ENCODE peak calls at places on chromosome 20, in five cellular contexts. R is fibroblast of mammary gland, I is adipocyte, H is T-helper 9 cell, D is LoVo. P is an unnamed sample.

GRCh38 chr20:61436674-61437279 is 184.7 kb downstream of the CDH4 start:
- DNase-seq in R (peak; percentile 68), I (no peak), H (no peak), D (no peak), P (no peak)

GRCh38 chr20:62642666-62643520 is 590 bp downstream of the SLCO4A1 start:
- DNase-seq in R (peak; percentile 17), D (peak; percentile 47), I (peak; percentile 33), H (peak; percentile 46), P (no peak)

GRCh38 chr20:5680227-5680626 is 70.0 kb upstream of the SHLD1 start:
- DNase-seq in H (no peak), D (no peak), R (no peak), I (no peak), P (no peak)

GRCh38 chr20:32628960-32629530 is 43.9 kb upstream of the NOL4L start:
- DNase-seq in H (no peak), I (no peak), D (peak; percentile 12), R (no peak), P (no peak)

GRCh38 chr20:39004508-39004907 is 42.4 kb downstream of the DHX35 start:
- DNase-seq in D (peak; percentile 33), H (peak; percentile 11), I (no peak), R (no peak), P (no peak)

GRCh38 chr20:43925215-43925614 is 10.6 kb downstream of the TOX2 start:
- DNase-seq in I (peak; percentile 59), D (no peak), R (no peak), H (no peak), P (no peak)

GRCh38 chr20:50313223-50313820 is 122.7 kb downstream of the CEBPB start:
- DNase-seq in I (peak; percentile 30), H (no peak), R (peak; percentile 66), D (no peak), P (no peak)

GRCh38 chr20:11457476-11457875 is 460.2 kb upstream of the BTBD3 start:
- DNase-seq in H (no peak), D (no peak), R (no peak), I (no peak), P (no peak)

GRCh38 chr20:32325706-32326506 is 32.2 kb upstream of the ASXL1 start:
- DNase-seq in R (peak; percentile 68), D (peak; percentile 84), H (no peak), I (peak; percentile 61), P (no peak)

GRCh38 chr20:56698749-56699148 is 69.6 kb downstream of the TFAP2C start:
- DNase-seq in I (no peak), R (no peak), D (no peak), H (no peak), P (no peak)

GRCh38 chr20:57746832-57747404 is 37.1 kb upstream of the PMEPA1 start:
- DNase-seq in I (no peak), H (no peak), R (no peak), D (no peak), P (no peak)

GRCh38 chr20:37669062-37669772 is 24.6 kb upstream of the CTNNBL1 start:
- DNase-seq in H (no peak), D (no peak), I (no peak), R (no peak), P (no peak)

GRCh38 chr20:56247954-56248782 is at the start of gene MC3R:
- DNase-seq in H (peak; percentile 13), D (peak; percentile 41), I (peak; percentile 56), R (peak; percentile 40), P (no peak)

GRCh38 chr20:53678990-53679596 is 85.5 kb upstream of the ZNF217 start:
- DNase-seq in D (no peak), I (peak; percentile 63), R (peak; percentile 35), H (no peak), P (no peak)

GRCh38 chr20:31872406-31872805 is 2.0 kb downstream of the TTLL9 start:
- DNase-seq in D (no peak), R (no peak), H (no peak), I (no peak), P (no peak)

GRCh38 chr20:50519036-50519780 is 9.0 kb downstream of the PTPN1 start:
- DNase-seq in I (peak; percentile 61), D (no peak), H (no peak), R (no peak), P (no peak)

GRCh38 chr20:31718952-31719643 is 3.6 kb downstream of the BCL2L1 start:
- DNase-seq in R (no peak), D (no peak), I (no peak), H (no peak), P (no peak)

GRCh38 chr20:22389836-22390542 is 194.4 kb downstream of the FOXA2 start:
- DNase-seq in R (peak; percentile 65), D (peak; percentile 82), I (no peak), H (no peak), P (no peak)

GRCh38 chr20:14374191-14374590 is 36.8 kb upstream of the FLRT3 start:
- DNase-seq in R (no peak), H (no peak), I (no peak), D (no peak), P (no peak)

GRCh38 chr20:3106658-3107463 is 22.3 kb upstream of the AVP start:
- DNase-seq in I (no peak), H (no peak), R (no peak), D (no peak), P (no peak)

GRCh38 chr20:63312268-63312667 is 19.3 kb downstream of the COL20A1 start:
- DNase-seq in R (no peak), H (no peak), D (no peak), I (no peak), P (no peak)

GRCh38 chr20:32263398-32263954 is 14.0 kb upstream of the KIF3B start:
- DNase-seq in H (no peak), I (no peak), R (no peak), D (no peak), P (peak; percentile 10)

GRCh38 chr20:25761596-25761995 is 64.9 kb upstream of the ZNF337 start:
- DNase-seq in R (no peak), I (no peak), H (no peak), D (no peak), P (no peak)

GRCh38 chr20:48317578-48317977 is 510.2 kb downstream of the PREX1 start:
- DNase-seq in R (no peak), D (no peak), H (no peak), I (no peak), P (no peak)

GRCh38 chr20:4601630-4602296 is 119.9 kb upstream of the PRND start:
- DNase-seq in I (peak; percentile 30), D (peak; percentile 60), R (no peak), H (no peak), P (no peak)

GRCh38 chr20:4896119-4896700 is 105.1 kb downstream of the SLC23A2 start:
- DNase-seq in I (no peak), D (no peak), H (no peak), R (no peak), P (no peak)

GRCh38 chr20:41391587-41392001 is 25.0 kb upstream of the EMILIN3 start:
- DNase-seq in I (no peak), R (no peak), H (no peak), D (no peak), P (no peak)

GRCh38 chr20:62172666-62173065 is 10.2 kb upstream of the MTG2 start:
- DNase-seq in R (no peak), H (no peak), D (no peak), I (no peak), P (peak; percentile 59)

GRCh38 chr20:54368578-54368977 is 106.8 kb upstream of the DOK5 start:
- DNase-seq in R (peak; percentile 14), H (no peak), D (no peak), I (peak; percentile 12), P (no peak)

GRCh38 chr20:58712116-58712822 is 19.7 kb downstream of the NPEPL1 start:
- DNase-seq in H (no peak), D (no peak), R (no peak), I (no peak), P (peak; percentile 79)

GRCh38 chr20:37223053-37223452 is 38.6 kb downstream of the GHRH start:
- DNase-seq in D (no peak), H (no peak), R (peak; percentile 95), I (peak; percentile 78), P (no peak)

GRCh38 chr20:19609642-19610223 is 148.3 kb upstream of the RIN2 start:
- DNase-seq in R (no peak), I (no peak), H (no peak), D (peak; percentile 5), P (no peak)

GRCh38 chr20:38293490-38294333 is 10.2 kb upstream of the BPI start:
- DNase-seq in R (no peak), D (no peak), I (no peak), H (no peak), P (no peak)